ENCODE peak calls at places on chromosomes 1 and 21, in eight cellular contexts. N, W, P, V, L, E, I and F are unnamed samples.

GRCh38 chr1:40141878-40142535 is 19.2 kb upstream of the RLF start:
- DNase-seq in E (no peak), I (no peak), P (no peak), N (peak; percentile 42), V (peak; percentile 15), L (no peak), W (no peak), F (peak; percentile 9)

GRCh38 chr1:97337250-97338030 is 583.4 kb downstream of the DPYD start:
- DNase-seq in E (no peak), W (no peak), P (no peak), I (no peak), V (peak; percentile 17), N (no peak), L (no peak), F (peak; percentile 34)

GRCh38 chr21:31879911-31880310 is 7.1 kb downstream of the HUNK start:
- DNase-seq in P (no peak), I (no peak), L (no peak), W (no peak), E (no peak), N (no peak), V (no peak), F (no peak)

GRCh38 chr1:3503525-3503886 is 49.0 kb downstream of the ARHGEF16 start:
- DNase-seq in N (no peak), P (no peak), E (no peak), I (no peak), V (no peak), W (no peak), L (no peak), F (no peak)

GRCh38 chr1:19324665-19324990 is 12.5 kb downstream of the SLC66A1 start:
- DNase-seq in W (no peak), E (no peak), L (no peak), I (no peak), V (no peak), N (no peak), P (no peak), F (no peak)

GRCh38 chr1:20405893-20406604 is 80.0 kb downstream of the CAMK2N1 start:
- DNase-seq in I (peak; percentile 54), P (no peak), E (no peak), N (no peak), L (no peak), V (peak; percentile 45), W (no peak), F (peak; percentile 11)

GRCh38 chr1:42172394-42173133 is 8.0 kb upstream of the GUCA2A start:
- DNase-seq in W (peak; percentile 59), I (peak; percentile 23), N (no peak), L (peak; percentile 78), E (no peak), V (no peak), P (no peak), F (no peak)

GRCh38 chr1:229410692-229411433 is 23.0 kb downstream of the ACTA1 start:
- DNase-seq in N (peak; percentile 56), E (no peak), P (no peak), W (no peak), V (peak; percentile 49), L (peak; percentile 81), I (peak; percentile 60), F (peak; percentile 71)

GRCh38 chr21:42308914-42309752 is 6.1 kb downstream of the TFF3 start:
- DNase-seq in L (no peak), W (no peak), V (no peak), I (no peak), N (no peak), P (no peak), E (no peak), F (no peak)

GRCh38 chr1:181135462-181135781 is 46.9 kb downstream of the IER5 start:
- DNase-seq in W (peak; percentile 66), V (no peak), N (no peak), P (no peak), L (no peak), E (no peak), I (peak; percentile 50), F (peak; percentile 77)

GRCh38 chr1:116915182-116915611 is 5.5 kb downstream of the PTGFRN start:
- DNase-seq in E (no peak), L (no peak), P (no peak), N (no peak), V (no peak), W (peak; percentile 81), I (no peak), F (peak; percentile 4)

GRCh38 chr1:38486115-38486514 is 373.5 kb downstream of the RRAGC start:
- DNase-seq in V (no peak), L (no peak), E (peak; percentile 60), P (no peak), N (peak; percentile 70), I (no peak), W (no peak), F (no peak)

GRCh38 chr1:151846062-151846568 is 6.5 kb upstream of the C2CD4D start:
- DNase-seq in P (peak; percentile 24), N (no peak), E (no peak), W (no peak), L (no peak), I (peak; percentile 70), V (peak; percentile 75), F (peak; percentile 25)

GRCh38 chr1:173112129-173112528 is 61.4 kb upstream of the TNFSF18 start:
- DNase-seq in W (no peak), E (no peak), P (no peak), L (no peak), N (no peak), V (peak; percentile 67), I (peak; percentile 47), F (peak; percentile 13)

GRCh38 chr1:20109223-20109856 is 10.0 kb downstream of the PLA2G2D start:
- DNase-seq in N (no peak), W (no peak), L (no peak), P (peak; percentile 10), E (no peak), I (no peak), V (no peak), F (no peak)

DNA sequence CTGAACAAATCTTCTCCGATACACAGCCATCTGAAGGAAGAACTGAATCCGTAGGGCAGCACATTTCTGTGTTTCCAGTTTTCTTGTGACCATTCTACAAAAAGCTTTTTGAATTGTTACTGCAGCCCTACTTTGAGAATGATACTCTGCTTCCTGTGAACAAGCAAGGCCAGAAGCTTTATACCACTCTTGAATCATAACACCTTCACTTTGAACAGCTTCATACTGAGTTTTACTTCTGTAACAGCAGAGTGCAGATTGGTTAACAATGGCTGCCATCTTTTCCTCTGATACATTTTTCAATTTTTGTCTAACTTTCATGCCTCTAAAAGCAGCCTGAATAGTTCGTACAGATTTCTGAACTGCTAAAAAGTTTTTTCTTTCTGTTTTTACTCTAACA is 33.6 kb upstream of the F13B start:
- DNase-seq in L (no peak), E (no peak), V (no peak), W (no peak), P (no peak), I (no peak), N (no peak), F (no peak)
- H3K4me3 ChIP-seq in L (no peak overlapping the region), E (no peak overlapping the region), V (no peak overlapping the region), W (no peak overlapping the region), P (no peak overlapping the region), I (no peak overlapping the region), N (no peak overlapping the region), F (no peak overlapping the region)

DNA sequence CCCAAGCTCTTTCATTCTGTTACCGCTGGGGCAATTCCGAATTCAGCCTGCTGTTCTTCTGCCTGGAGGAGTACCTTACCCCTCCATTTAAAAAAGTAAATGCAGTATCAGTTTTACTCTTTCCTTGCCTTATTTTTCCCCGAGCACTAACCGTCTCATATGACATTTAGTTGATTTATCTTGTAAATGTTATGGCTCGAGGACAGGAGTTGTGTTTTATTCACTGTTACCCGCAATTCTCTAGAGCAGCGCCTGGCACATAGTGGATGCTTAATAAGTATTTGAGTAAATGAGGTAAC is 425 bp upstream of the TADA1 start:
- DNase-seq in L (no peak), N (no peak), I (no peak), V (no peak), P (no peak), W (no peak), E (no peak), F (no peak)
- H3K9ac ChIP-seq in L (no peak overlapping the region), N (no peak overlapping the region), I (peak overlapping the region; percentile 87), V (peak overlapping the region; percentile 15), P (peak overlapping the region; percentile 91), W (no peak overlapping the region), E (no peak overlapping the region), F (peak overlapping the region; percentile 92)

GRCh38 chr1:84407524-84408318 is 9.4 kb downstream of the DNASE2B start:
- DNase-seq in N (no peak), P (no peak), V (no peak), W (no peak), E (no peak), L (no peak), I (no peak), F (no peak)
- H3K36me3 ChIP-seq in N (no peaks in the 10 kb centered on the region), P (no peaks in the 10 kb centered on the region), V (no peaks in the 10 kb centered on the region), W (no peaks in the 10 kb centered on the region), E (no peaks in the 10 kb centered on the region), L (no peaks in the 10 kb centered on the region), I (no peaks in the 10 kb centered on the region), F (no peaks in the 10 kb centered on the region)

GRCh38 chr1:1433804-1434130 is 1.7 kb upstream of the VWA1 start:
- DNase-seq in E (no peak), P (peak; percentile 56), V (peak; percentile 39), L (peak; percentile 91), W (peak; percentile 43), I (peak; percentile 83), N (peak; percentile 45), F (no peak)
- H3K4me3 ChIP-seq in E (peak overlapping the region; percentile 30), P (peak overlapping the region; percentile 80), V (no peak overlapping the region), L (no peak overlapping the region), W (peak overlapping the region; percentile 7), I (no peak overlapping the region), N (no peak overlapping the region), F (no peak overlapping the region)